ENCODE peak calls at places on chromosomes 16 and 17, in four cellular contexts. M, Q, D and N are unnamed samples.

GRCh38 chr16:3579776-3580175 is 2.6 kb upstream of the NLRC3 start:
- DNase-seq in M (no peak), Q (no peak), D (no peak), N (no peak)

GRCh38 chr16:81928975-81929374 is 82.3 kb downstream of the SDR42E1 start:
- DNase-seq in M (peak; percentile 35), Q (no peak), D (no peak), N (no peak)

GRCh38 chr16:72876221-72876620 is 171.7 kb downstream of the ZFHX3 start:
- DNase-seq in M (no peak), Q (no peak), D (no peak), N (no peak)

GRCh38 chr16:30521476-30521872 is 4.9 kb downstream of the ZNF768 start:
- DNase-seq in M (no peak), Q (no peak), D (no peak), N (no peak)

GRCh38 chr17:61157246-61157887 is 242.3 kb upstream of the TBX2 start:
- DNase-seq in M (no peak), Q (peak; percentile 10), D (no peak), N (peak; percentile 73)

GRCh38 chr17:61483778-61484116 is 31.5 kb downstream of the TBX4 start:
- DNase-seq in M (no peak), Q (no peak), D (no peak), N (no peak)

GRCh38 chr16:80564394-80564793 is 23.6 kb downstream of the DYNLRB2 start:
- DNase-seq in M (no peak), Q (no peak), D (no peak), N (no peak)

GRCh38 chr16:6375471-6376075 is 957.1 kb upstream of the RBFOX1 start:
- DNase-seq in M (no peak), Q (no peak), D (no peak), N (peak; percentile 61)

GRCh38 chr16:69131167-69131748 is 1.1 kb downstream of the CHTF8 start:
- DNase-seq in M (no peak), Q (peak; percentile 41), D (no peak), N (peak; percentile 20)

GRCh38 chr17:4204676-4205075 is 59.1 kb downstream of the ANKFY1 start:
- DNase-seq in M (peak; percentile 35), Q (no peak), D (no peak), N (no peak)

DNA sequence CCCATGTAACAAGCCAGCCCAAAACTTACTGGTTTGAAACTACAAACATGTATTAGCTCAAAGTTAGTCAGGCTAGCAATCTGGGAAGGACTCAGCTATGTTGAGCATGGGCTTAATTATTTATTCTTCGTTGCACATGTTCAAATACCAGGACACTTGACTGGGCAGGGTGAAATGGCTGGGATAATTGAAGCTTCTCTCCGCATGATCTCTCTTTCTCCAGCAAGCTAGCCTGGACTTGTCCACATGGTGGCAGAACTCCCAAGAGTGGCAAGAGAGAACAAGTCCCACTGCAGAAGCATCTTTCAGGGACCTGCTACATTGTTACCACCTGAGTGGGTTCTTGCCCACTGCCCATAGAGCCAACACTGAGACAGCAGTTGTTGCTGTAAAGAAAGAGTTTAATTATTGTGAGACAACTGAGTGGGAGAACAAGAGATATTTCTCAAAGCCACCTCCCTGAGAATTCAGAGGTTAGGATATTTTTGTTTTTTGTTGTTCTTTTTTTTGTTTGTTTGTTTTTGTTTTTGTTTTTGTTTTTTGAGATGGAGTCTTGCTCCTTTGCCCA is 16.8 kb upstream of the ATF7IP2 start:
- DNase-seq in M (no peak), Q (no peak), D (no peak), N (no peak)
- TF ChIP-seq CTCF in M (no peak), Q (no peak), D (no peak), N (no peak)

GRCh38 chr16:57576429-57576870 is 34.0 kb downstream of the ADGRG5 start:
- DNase-seq in M (peak; percentile 75), Q (peak; percentile 86), D (peak; percentile 89), N (peak; percentile 81)

GRCh38 chr16:57574646-57575467 is 32.4 kb downstream of the ADGRG5 start:
- DNase-seq in M (no peak), Q (no peak), D (no peak), N (no peak)

GRCh38 chr16:57574086-57574485 is 31.6 kb downstream of the ADGRG5 start:
- DNase-seq in M (no peak), Q (no peak), D (no peak), N (no peak)

GRCh38 chr16:57577214-57577613 is 34.8 kb downstream of the ADGRG5 start:
- DNase-seq in M (no peak), Q (no peak), D (no peak), N (no peak)

DNA sequence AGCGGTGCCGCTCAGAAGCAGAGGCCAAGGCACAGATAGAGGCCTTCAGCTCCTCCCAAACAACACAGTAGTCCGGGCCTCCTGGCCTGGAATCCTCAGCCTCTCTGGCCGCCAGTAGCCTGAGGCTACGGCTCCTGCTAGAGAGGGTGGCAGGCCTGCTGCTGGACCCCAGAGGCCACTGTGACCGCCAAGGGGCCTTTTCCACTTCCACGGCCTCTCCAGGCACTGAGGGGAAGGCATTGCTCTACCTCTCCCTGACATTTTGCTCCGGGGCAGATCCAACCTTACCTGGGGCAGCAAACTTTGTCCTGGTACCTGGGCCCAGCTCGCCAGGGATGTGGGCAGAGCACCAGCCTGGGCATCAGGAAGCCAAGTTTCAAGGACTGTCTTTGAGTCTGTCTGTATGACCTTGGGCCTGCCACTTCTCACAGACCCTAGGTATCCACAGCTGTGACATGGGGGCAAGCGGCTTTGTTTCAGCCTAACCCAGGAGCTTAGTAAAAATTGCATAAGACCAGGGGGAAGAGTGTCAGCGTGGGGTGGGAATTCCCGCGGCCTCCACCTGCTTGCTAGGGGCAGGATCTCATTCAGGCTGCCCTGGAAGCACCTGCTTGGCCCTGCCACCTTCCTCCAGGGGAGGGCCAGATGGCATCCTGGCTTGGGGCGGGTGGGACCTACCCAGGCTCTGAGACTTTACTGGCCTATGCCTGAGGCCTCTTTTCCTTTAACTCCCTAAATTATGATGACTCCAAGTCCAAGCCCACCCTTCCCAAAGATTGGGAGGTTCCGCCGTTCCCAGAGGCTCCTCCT is 33.2 kb downstream of the ADGRG5 start:
- DNase-seq in M (no peak), Q (no peak), D (no peak), N (no peak)
- TF ChIP-seq CTCF in M (no peak), Q (no peak), D (no peak), N (no peak)

GRCh38 chr17:48228720-48229119 is 121.2 kb downstream of the SNX11 start:
- DNase-seq in M (no peak), Q (no peak), D (peak; percentile 60), N (peak; percentile 12)
- TF ChIP-seq CTCF in M (no peak), Q (no peak), D (no peak), N (peak; percentile 39)

GRCh38 chr16:66274335-66275110 is 92.0 kb upstream of the CDH5 start:
- DNase-seq in M (no peak), Q (no peak), D (no peak), N (no peak)

GRCh38 chr16:66277311-66278070 is 89.0 kb upstream of the CDH5 start:
- DNase-seq in M (no peak), Q (no peak), D (no peak), N (no peak)

GRCh38 chr16:66278111-66278531 is 88.4 kb upstream of the CDH5 start:
- DNase-seq in M (peak; percentile 86), Q (no peak), D (no peak), N (no peak)

GRCh38 chr16:66275795-66276428 is 90.6 kb upstream of the CDH5 start:
- DNase-seq in M (peak; percentile 54), Q (peak; percentile 47), D (peak; percentile 69), N (peak; percentile 63)

GRCh38 chr16:66278604-66279262 is 87.8 kb upstream of the CDH5 start:
- DNase-seq in M (no peak), Q (no peak), D (no peak), N (no peak)
- TF ChIP-seq CTCF in M (no peak), Q (no peak), D (no peak), N (no peak)

GRCh38 chr17:39923836-39924690 is 3.3 kb downstream of the ORMDL3 start:
- DNase-seq in M (no peak), Q (peak; percentile 39), D (peak; percentile 27), N (peak; percentile 36)
- TF ChIP-seq CTCF in M (no peak), Q (no peak), D (no peak), N (peak; percentile 27)

GRCh38 chr17:75779250-75779986 is 5.2 kb upstream of the UNK start:
- DNase-seq in M (peak; percentile 97), Q (peak; percentile 91), D (peak; percentile 94), N (peak; percentile 97)
- TF ChIP-seq CTCF in M (no peak), Q (no peak), D (peak; percentile 11), N (no peak)

GRCh38 chr17:78561166-78561565 is 16.0 kb downstream of the DNAH17 start:
- DNase-seq in M (no peak), Q (no peak), D (no peak), N (no peak)

GRCh38 chr17:78558181-78558850 is 18.9 kb downstream of the DNAH17 start:
- DNase-seq in M (no peak), Q (no peak), D (no peak), N (no peak)

GRCh38 chr17:78559024-78559423 is 18.2 kb downstream of the DNAH17 start:
- DNase-seq in M (no peak), Q (no peak), D (no peak), N (no peak)

GRCh38 chr17:78560731-78561130 is 16.5 kb downstream of the DNAH17 start:
- DNase-seq in M (no peak), Q (no peak), D (no peak), N (no peak)

GRCh38 chr17:78559749-78560368 is 17.3 kb downstream of the DNAH17 start:
- DNase-seq in M (no peak), Q (no peak), D (peak; percentile 78), N (no peak)
- TF ChIP-seq CTCF in M (no peak), Q (no peak), D (peak; percentile 23), N (no peak)

GRCh38 chr16:2429771-2430663 is 770 bp downstream of the CCNF start:
- DNase-seq in M (no peak), Q (peak; percentile 47), D (no peak), N (peak; percentile 37)

GRCh38 chr16:2428787-2429036 is 535 bp upstream of the CCNF start:
- DNase-seq in M (no peak), Q (no peak), D (no peak), N (no peak)

GRCh38 chr16:2429037-2429770 is at the start of gene CCNF:
- DNase-seq in M (peak; percentile 97), Q (peak; percentile 99), D (peak; percentile 99), N (peak; percentile 99)

GRCh38 chr16:2432801-2433505 is 3.7 kb downstream of the CCNF start:
- DNase-seq in M (no peak), Q (no peak), D (no peak), N (no peak)

GRCh38 chr16:2432286-2432685 is 3.0 kb downstream of the CCNF start:
- DNase-seq in M (no peak), Q (no peak), D (no peak), N (no peak)
- TF ChIP-seq CTCF in M (no peak), Q (no peak), D (no peak), N (no peak)

GRCh38 chr17:43755389-43755875 is 3.2 kb downstream of the SOST start:
- DNase-seq in M (no peak), Q (peak; percentile 76), D (peak; percentile 78), N (no peak)
- TF ChIP-seq CTCF in M (no peak), Q (no peak), D (no peak), N (no peak)